ENCODE peak calls at places on chromosomes 3 and 15, in six cellular contexts. One of them, this sample, is unnamed.

GRCh38 chr3:51681453-51681852 is 10.4 kb downstream of the TEX264 start:
- DNase-seq in NB4: peak
- DNase-seq in fibroblast of mammary gland: peak
- DNase-seq in progenitor cell of endocrine pancreas: no peak
- DNase-seq in SJSA1: no peak
- DNase-seq in SW 1271: no peak
- DNase-seq in this sample: no peak

GRCh38 chr15:45023659-45024320 is 795 bp downstream of the SORD start:
- DNase-seq in NB4: peak
- DNase-seq in fibroblast of mammary gland: peak
- DNase-seq in progenitor cell of endocrine pancreas: no peak
- DNase-seq in SJSA1: no peak
- DNase-seq in SW 1271: peak
- DNase-seq in this sample: no peak

GRCh38 chr3:107669669-107670068 is 146.9 kb downstream of the BBX start:
- DNase-seq in NB4: no peak
- DNase-seq in fibroblast of mammary gland: peak
- DNase-seq in progenitor cell of endocrine pancreas: no peak
- DNase-seq in SJSA1: no peak
- DNase-seq in SW 1271: no peak
- DNase-seq in this sample: no peak

GRCh38 chr15:41581110-41581509 is 22.1 kb downstream of the TYRO3 start:
- DNase-seq in NB4: peak
- DNase-seq in fibroblast of mammary gland: no peak
- DNase-seq in progenitor cell of endocrine pancreas: no peak
- DNase-seq in SJSA1: no peak
- DNase-seq in SW 1271: no peak
- DNase-seq in this sample: peak

GRCh38 chr15:44804303-44805046 is 68.1 kb downstream of the TRIM69 start:
- DNase-seq in NB4: no peak
- DNase-seq in fibroblast of mammary gland: no peak
- DNase-seq in progenitor cell of endocrine pancreas: no peak
- DNase-seq in SJSA1: no peak
- DNase-seq in SW 1271: no peak
- DNase-seq in this sample: no peak

GRCh38 chr3:113659121-113659531 is 37.3 kb downstream of the USF3 start:
- DNase-seq in NB4: no peak
- DNase-seq in fibroblast of mammary gland: no peak
- DNase-seq in progenitor cell of endocrine pancreas: no peak
- DNase-seq in SJSA1: no peak
- DNase-seq in SW 1271: no peak
- DNase-seq in this sample: peak

GRCh38 chr15:57611938-57612337 is 20.2 kb downstream of the MYZAP start:
- DNase-seq in NB4: no peak
- DNase-seq in fibroblast of mammary gland: peak
- DNase-seq in progenitor cell of endocrine pancreas: no peak
- DNase-seq in SJSA1: no peak
- DNase-seq in SW 1271: peak
- DNase-seq in this sample: no peak

GRCh38 chr15:74955017-74955416 is 1.6 kb downstream of the RPP25 start:
- DNase-seq in NB4: no peak
- DNase-seq in fibroblast of mammary gland: no peak
- DNase-seq in progenitor cell of endocrine pancreas: no peak
- DNase-seq in SJSA1: no peak
- DNase-seq in SW 1271: no peak
- DNase-seq in this sample: no peak

GRCh38 chr15:48573780-48574179 is 71.7 kb downstream of the FBN1 start:
- DNase-seq in NB4: no peak
- DNase-seq in fibroblast of mammary gland: no peak
- DNase-seq in progenitor cell of endocrine pancreas: no peak
- DNase-seq in SJSA1: no peak
- DNase-seq in SW 1271: no peak
- DNase-seq in this sample: no peak

GRCh38 chr3:195072916-195073564 is 197.9 kb downstream of the XXYLT1 start:
- DNase-seq in NB4: no peak
- DNase-seq in fibroblast of mammary gland: no peak
- DNase-seq in progenitor cell of endocrine pancreas: no peak
- DNase-seq in SJSA1: no peak
- DNase-seq in SW 1271: no peak
- DNase-seq in this sample: no peak

GRCh38 chr15:40038267-40038653 is 721 bp downstream of the SRP14 start:
- DNase-seq in NB4: peak
- DNase-seq in fibroblast of mammary gland: peak
- DNase-seq in progenitor cell of endocrine pancreas: no peak
- DNase-seq in SJSA1: no peak
- DNase-seq in SW 1271: no peak
- DNase-seq in this sample: no peak

GRCh38 chr3:14204605-14205284 is 26.1 kb downstream of the LSM3 start:
- DNase-seq in NB4: peak
- DNase-seq in fibroblast of mammary gland: peak
- DNase-seq in progenitor cell of endocrine pancreas: no peak
- DNase-seq in SJSA1: no peak
- DNase-seq in SW 1271: no peak
- DNase-seq in this sample: no peak

GRCh38 chr3:125163739-125164601 is 48.6 kb downstream of the SLC12A8 start:
- DNase-seq in NB4: peak
- DNase-seq in fibroblast of mammary gland: peak
- DNase-seq in progenitor cell of endocrine pancreas: no peak
- DNase-seq in SJSA1: no peak
- DNase-seq in SW 1271: peak
- DNase-seq in this sample: peak

GRCh38 chr15:22942877-22943276 is 37.3 kb downstream of the CYFIP1 start:
- DNase-seq in NB4: no peak
- DNase-seq in fibroblast of mammary gland: no peak
- DNase-seq in progenitor cell of endocrine pancreas: no peak
- DNase-seq in SJSA1: no peak
- DNase-seq in SW 1271: no peak
- DNase-seq in this sample: no peak

GRCh38 chr3:12175137-12175593 is 16.5 kb upstream of the TIMP4 start:
- DNase-seq in NB4: no peak
- DNase-seq in fibroblast of mammary gland: peak
- DNase-seq in progenitor cell of endocrine pancreas: no peak
- DNase-seq in SJSA1: no peak
- DNase-seq in SW 1271: no peak
- DNase-seq in this sample: no peak

GRCh38 chr3:62587169-62587568 is 213.8 kb upstream of the FEZF2 start:
- DNase-seq in NB4: no peak
- DNase-seq in fibroblast of mammary gland: peak
- DNase-seq in progenitor cell of endocrine pancreas: no peak
- DNase-seq in SJSA1: no peak
- DNase-seq in SW 1271: no peak
- DNase-seq in this sample: no peak

GRCh38 chr3:71129611-71130515 is 453.7 kb downstream of the FOXP1 start:
- DNase-seq in NB4: peak
- DNase-seq in fibroblast of mammary gland: peak
- DNase-seq in progenitor cell of endocrine pancreas: no peak
- DNase-seq in SJSA1: no peak
- DNase-seq in SW 1271: no peak
- DNase-seq in this sample: no peak

GRCh38 chr3:148873928-148874326 is 8.8 kb downstream of the CPA3 start:
- DNase-seq in NB4: no peak
- DNase-seq in fibroblast of mammary gland: no peak
- DNase-seq in progenitor cell of endocrine pancreas: no peak
- DNase-seq in SJSA1: no peak
- DNase-seq in SW 1271: no peak
- DNase-seq in this sample: no peak

GRCh38 chr15:99410477-99410876 is 155.3 kb upstream of the MEF2A start:
- DNase-seq in NB4: no peak
- DNase-seq in fibroblast of mammary gland: no peak
- DNase-seq in progenitor cell of endocrine pancreas: no peak
- DNase-seq in SJSA1: no peak
- DNase-seq in SW 1271: no peak
- DNase-seq in this sample: no peak

GRCh38 chr15:50119063-50119700 is at the start of gene ATP8B4:
- DNase-seq in NB4: peak
- DNase-seq in fibroblast of mammary gland: no peak
- DNase-seq in progenitor cell of endocrine pancreas: no peak
- DNase-seq in SJSA1: no peak
- DNase-seq in SW 1271: no peak
- DNase-seq in this sample: no peak

GRCh38 chr3:39255503-39256325 is 24.1 kb downstream of the CX3CR1 start:
- DNase-seq in NB4: peak
- DNase-seq in fibroblast of mammary gland: no peak
- DNase-seq in progenitor cell of endocrine pancreas: no peak
- DNase-seq in SJSA1: no peak
- DNase-seq in SW 1271: no peak
- DNase-seq in this sample: no peak

GRCh38 chr3:21912656-21913055 is 161.6 kb upstream of the ZNF385D start:
- DNase-seq in NB4: no peak
- DNase-seq in fibroblast of mammary gland: no peak
- DNase-seq in progenitor cell of endocrine pancreas: no peak
- DNase-seq in SJSA1: no peak
- DNase-seq in SW 1271: no peak
- DNase-seq in this sample: no peak

GRCh38 chr3:177516130-177517011 is 319.1 kb upstream of the TBL1XR1 start:
- DNase-seq in NB4: no peak
- DNase-seq in fibroblast of mammary gland: peak
- DNase-seq in progenitor cell of endocrine pancreas: no peak
- DNase-seq in SJSA1: no peak
- DNase-seq in SW 1271: no peak
- DNase-seq in this sample: no peak

GRCh38 chr15:70358871-70359647 is 261.3 kb upstream of the TLE3 start:
- DNase-seq in NB4: no peak
- DNase-seq in fibroblast of mammary gland: no peak
- DNase-seq in progenitor cell of endocrine pancreas: no peak
- DNase-seq in SJSA1: peak
- DNase-seq in SW 1271: no peak
- DNase-seq in this sample: no peak